ENCODE peak calls at places on chromosomes 2 and 18, in five cellular contexts. W is PC-3, F is neural progenitor cell, J is MM.1S, P is GM23338. R is an unnamed sample.

GRCh38 chr2:220129427-220129826 is 502.0 kb downstream of the SLC4A3 start:
- DNase-seq in W (no peak), F (no peak), J (no peak), P (no peak), R (peak; percentile 53)

GRCh38 chr2:27306657-27307544 is 1.3 kb downstream of the UCN start:
- DNase-seq in W (no peak), F (peak; percentile 42), J (no peak), P (peak; percentile 76), R (no peak)

GRCh38 chr18:32349728-32350395 is 120.8 kb downstream of the GAREM1 start:
- DNase-seq in W (peak; percentile 73), F (peak; percentile 8), J (no peak), P (no peak), R (peak; percentile 91)

GRCh38 chr2:230677182-230677946 is 35.3 kb upstream of the CAB39 start:
- DNase-seq in W (no peak), F (no peak), J (no peak), P (no peak), R (no peak)

GRCh38 chr2:27828305-27828704 is 56.8 kb downstream of the MRPL33 start:
- DNase-seq in W (no peak), F (no peak), J (no peak), P (no peak), R (no peak)

GRCh38 chr2:110804915-110805314 is 72.5 kb downstream of the ACOXL start:
- DNase-seq in W (no peak), F (no peak), J (no peak), P (no peak), R (no peak)

GRCh38 chr2:237743561-237744269 is 54.9 kb upstream of the RBM44 start:
- DNase-seq in W (peak; percentile 84), F (no peak), J (no peak), P (peak; percentile 14), R (no peak)

GRCh38 chr2:43174368-43175186 is 51.8 kb downstream of the ZFP36L2 start:
- DNase-seq in W (no peak), F (no peak), J (peak; percentile 87), P (no peak), R (no peak)

GRCh38 chr18:56995579-56996194 is 151.2 kb upstream of the BOD1L2 start:
- DNase-seq in W (no peak), F (peak; percentile 28), J (no peak), P (peak; percentile 46), R (peak; percentile 5)

GRCh38 chr2:26251893-26252292 is 7.2 kb downstream of the HADHB start:
- DNase-seq in W (no peak), F (no peak), J (no peak), P (no peak), R (no peak)

GRCh38 chr2:28586864-28587263 is 91.0 kb downstream of the PLB1 start:
- DNase-seq in W (no peak), F (no peak), J (peak; percentile 95), P (no peak), R (no peak)

GRCh38 chr18:55906533-55906932 is 318.5 kb upstream of the TCF4 start:
- DNase-seq in W (peak; percentile 8), F (no peak), J (no peak), P (no peak), R (no peak)

GRCh38 chr18:11522992-11523391 is 86.4 kb upstream of the SLC35G4 start:
- DNase-seq in W (no peak), F (no peak), J (no peak), P (no peak), R (no peak)

DNA sequence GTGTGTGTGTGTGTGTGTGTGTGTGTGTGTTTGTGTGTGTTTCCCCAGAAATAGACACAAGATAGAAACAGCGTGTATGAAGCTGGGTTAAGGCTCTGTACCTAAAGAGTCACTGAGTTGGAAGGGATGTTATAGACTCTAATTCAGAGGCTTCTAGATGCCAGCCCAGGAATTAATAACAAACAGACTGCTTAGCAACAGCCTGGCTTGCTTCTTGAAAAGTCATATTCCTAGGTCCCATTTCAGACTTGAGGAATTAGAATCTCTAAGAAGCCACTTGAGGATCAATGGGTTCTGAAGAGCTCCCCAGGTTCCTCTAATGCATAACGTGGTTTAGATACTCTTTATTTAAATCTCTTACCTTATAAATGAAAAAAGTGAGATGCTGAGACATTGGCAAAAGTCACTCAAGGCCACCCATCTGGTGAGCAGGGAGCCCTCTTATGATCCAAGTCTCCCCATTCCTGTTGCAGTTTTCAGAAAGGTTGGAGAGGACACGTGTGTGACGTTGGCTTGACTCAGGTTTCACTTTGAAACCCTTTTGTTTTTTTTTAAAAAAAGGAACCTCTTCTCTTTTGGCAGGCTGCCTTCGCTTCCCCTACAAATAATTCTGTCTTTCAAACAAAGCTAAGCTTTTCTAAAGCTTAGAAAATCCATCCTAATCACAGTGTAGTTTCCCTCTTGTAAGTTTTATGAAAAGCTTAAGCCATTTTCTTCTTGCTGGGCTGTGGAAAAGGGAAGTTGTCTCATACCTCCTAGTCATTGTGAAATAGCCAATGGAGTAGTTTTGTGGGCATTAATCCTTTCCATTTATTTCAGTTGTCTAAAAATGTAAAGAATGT is 878.4 kb downstream of the RNF144A start:
- DNase-seq in W (no peak), F (peak; percentile 17), J (no peak), P (no peak), R (peak; percentile 38)
- TF ChIP-seq EZH2phosphoT487 in W (no peak), F (no peak), J (no peak), P (no peak), R (no peak)

DNA sequence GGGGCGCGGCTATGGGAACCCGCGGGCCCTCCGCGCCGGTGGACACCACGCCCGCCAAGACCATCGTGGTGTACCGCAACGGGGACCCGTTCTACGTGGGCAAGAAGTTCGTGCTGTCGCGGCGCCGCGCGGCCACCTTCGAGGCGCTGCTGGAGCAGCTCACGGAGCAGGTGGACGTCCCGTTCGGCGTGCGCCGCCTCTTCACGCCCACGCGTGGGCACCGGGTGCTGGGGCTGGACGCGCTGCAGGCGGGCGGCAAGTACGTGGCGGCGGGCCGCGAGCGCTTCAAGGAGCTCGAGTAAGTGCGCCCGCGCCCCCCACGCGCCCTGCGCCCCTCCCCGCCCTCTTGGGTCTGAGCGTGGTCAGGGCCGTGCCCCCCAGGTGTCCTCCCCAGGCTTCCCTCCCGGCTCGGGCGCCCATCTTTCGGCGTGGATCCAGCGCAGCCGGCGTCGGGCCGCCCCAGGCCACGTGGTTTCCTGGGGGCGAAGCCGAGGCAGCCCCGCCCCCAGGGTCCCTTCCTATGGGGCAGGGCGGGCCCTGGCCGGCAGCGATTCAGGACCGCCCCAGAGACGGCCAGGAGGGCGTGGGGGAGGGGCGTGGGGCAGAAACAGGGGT is 473 bp downstream of the DCDC2C start:
- DNase-seq in W (no peak), F (no peak), J (no peak), P (peak; percentile 38), R (no peak)
- H3K4me3 ChIP-seq in W (no peak overlapping the region), F (no peak overlapping the region), J (no peak overlapping the region), P (peak overlapping the region; percentile 54), R (no peak overlapping the region)

GRCh38 chr18:21101172-21101571 is 10.4 kb downstream of the ROCK1 start:
- DNase-seq in W (no peak), F (no peak), J (no peak), P (no peak), R (no peak)
- H3K4me1 ChIP-seq in W (no peaks in the 10 kb centered on the region), F (peaks cover 12% of the 10 kb centered on the region), J (peaks cover 3% of the 10 kb centered on the region), P (peaks cover 10% of the 10 kb centered on the region), R (no peaks in the 10 kb centered on the region)

GRCh38 chr2:54677476-54678265 is 45.8 kb upstream of the EML6 start:
- DNase-seq in W (no peak), F (no peak), J (peak; percentile 33), P (no peak), R (no peak)

GRCh38 chr2:54676656-54677055 is 46.8 kb upstream of the EML6 start:
- DNase-seq in W (no peak), F (no peak), J (no peak), P (no peak), R (no peak)

GRCh38 chr2:54678719-54679118 is 44.7 kb upstream of the EML6 start:
- DNase-seq in W (no peak), F (no peak), J (no peak), P (no peak), R (no peak)

GRCh38 chr2:54683596-54683995 is 39.9 kb upstream of the EML6 start:
- DNase-seq in W (no peak), F (no peak), J (no peak), P (no peak), R (no peak)

GRCh38 chr2:54680397-54681032 is 42.9 kb upstream of the EML6 start:
- DNase-seq in W (peak; percentile 46), F (no peak), J (no peak), P (no peak), R (no peak)
- TF ChIP-seq EZH2phosphoT487 in W (no peak), F (no peak), J (no peak), P (no peak), R (no peak)

GRCh38 chr2:112157472-112157871 is 19.3 kb downstream of the FBLN7 start:
- DNase-seq in W (no peak), F (no peak), J (no peak), P (no peak), R (no peak)

GRCh38 chr2:112161431-112162145 is 23.4 kb downstream of the FBLN7 start:
- DNase-seq in W (no peak), F (no peak), J (no peak), P (no peak), R (no peak)

GRCh38 chr2:112160591-112161250 is 22.5 kb downstream of the FBLN7 start:
- DNase-seq in W (no peak), F (no peak), J (no peak), P (no peak), R (no peak)

GRCh38 chr2:112162341-112162740 is 24.2 kb downstream of the FBLN7 start:
- DNase-seq in W (no peak), F (no peak), J (no peak), P (no peak), R (no peak)

DNA sequence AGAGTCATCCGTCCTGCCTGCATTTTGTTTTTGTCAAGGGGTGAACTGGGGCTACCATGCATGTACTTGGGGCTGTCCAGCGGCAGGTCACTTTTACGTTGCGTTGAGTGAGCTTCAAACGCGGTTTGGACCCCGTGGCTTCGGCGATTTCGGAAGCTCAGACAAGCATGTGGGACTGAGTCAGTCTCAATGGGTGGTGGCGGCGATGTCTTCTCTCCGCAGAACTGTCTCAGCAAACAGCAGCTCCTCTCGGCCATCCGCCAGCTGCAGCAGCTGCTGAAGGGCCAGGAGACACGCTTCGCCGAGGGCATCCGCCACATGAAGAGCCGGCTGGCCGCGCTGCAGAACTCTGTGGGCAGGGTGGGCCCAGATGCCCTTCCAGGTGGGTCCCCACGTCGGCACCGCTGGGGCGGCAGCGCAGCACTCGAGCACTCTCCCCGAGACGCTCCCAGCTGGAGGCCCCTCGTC is 21.3 kb downstream of the FBLN7 start:
- DNase-seq in W (no peak), F (no peak), J (no peak), P (no peak), R (no peak)
- H3K4me3 ChIP-seq in W (no peak overlapping the region), F (no peak overlapping the region), J (no peak overlapping the region), P (no peak overlapping the region), R (no peak overlapping the region)

R was measured in hepatocyte.